ENCODE peak calls at places on chromosomes 6 and 20, in six cellular contexts. Z, G, H, N, R and F are unnamed samples.

GRCh38 chr6:105991561-105992314 is 94.4 kb upstream of the PRDM1 start:
- DNase-seq in Z (peak), G (no peak), H (no peak), N (peak), R (peak), F (peak)

GRCh38 chr6:116251568-116252384 is 2.1 kb downstream of the TSPYL4 start:
- DNase-seq in Z (no peak), G (no peak), H (no peak), N (no peak), R (peak), F (no peak)

GRCh38 chr6:130968486-130968885 is 94.6 kb downstream of the EPB41L2 start:
- DNase-seq in Z (no peak), G (no peak), H (no peak), N (no peak), R (no peak), F (no peak)

GRCh38 chr6:80211295-80211694 is 104.8 kb downstream of the BCKDHB start:
- DNase-seq in Z (no peak), G (no peak), H (no peak), N (no peak), R (no peak), F (no peak)

GRCh38 chr6:102732908-102733307 is 1339.4 kb downstream of the GRIK2 start:
- DNase-seq in Z (no peak), G (no peak), H (no peak), N (no peak), R (no peak), F (no peak)

GRCh38 chr6:20366082-20366834 is 35.4 kb upstream of the E2F3 start:
- DNase-seq in Z (no peak), G (no peak), H (no peak), N (no peak), R (no peak), F (no peak)

GRCh38 chr6:136014454-136015421 is 163.2 kb downstream of the PDE7B start:
- DNase-seq in Z (no peak), G (no peak), H (no peak), N (no peak), R (no peak), F (no peak)

GRCh38 chr6:139839506-139840156 is 465.2 kb upstream of the CITED2 start:
- DNase-seq in Z (no peak), G (no peak), H (peak), N (no peak), R (no peak), F (no peak)

GRCh38 chr20:40481337-40481736 is 207.7 kb downstream of the MAFB start:
- DNase-seq in Z (no peak), G (no peak), H (no peak), N (no peak), R (no peak), F (no peak)

GRCh38 chr6:125201961-125202729 is 48.6 kb downstream of the TPD52L1 start:
- DNase-seq in Z (no peak), G (no peak), H (no peak), N (no peak), R (peak), F (no peak)

GRCh38 chr6:168865-169455 is 123.3 kb upstream of the DUSP22 start:
- DNase-seq in Z (peak), G (no peak), H (no peak), N (no peak), R (peak), F (peak)

GRCh38 chr6:78850621-78851020 is 16.7 kb upstream of the IRAK1BP1 start:
- DNase-seq in Z (no peak), G (no peak), H (no peak), N (no peak), R (no peak), F (no peak)

GRCh38 chr6:40328376-40328987 is 258.7 kb downstream of the LRFN2 start:
- DNase-seq in Z (no peak), G (no peak), H (no peak), N (peak), R (peak), F (peak)

GRCh38 chr6:105029581-105029980 is 72.7 kb downstream of the LIN28B start:
- DNase-seq in Z (no peak), G (no peak), H (no peak), N (no peak), R (no peak), F (no peak)

GRCh38 chr6:89494131-89494793 is 61.3 kb downstream of the ANKRD6 start:
- DNase-seq in Z (no peak), G (no peak), H (no peak), N (no peak), R (no peak), F (no peak)

GRCh38 chr6:145034664-145035063 is 700.7 kb downstream of the EPM2A start:
- DNase-seq in Z (no peak), G (no peak), H (no peak), N (no peak), R (no peak), F (no peak)

GRCh38 chr20:20365593-20365992 is 2.3 kb upstream of the INSM1 start:
- DNase-seq in Z (no peak), G (no peak), H (no peak), N (no peak), R (no peak), F (no peak)

GRCh38 chr20:37954626-37955025 is 51.7 kb downstream of the VSTM2L start:
- DNase-seq in Z (no peak), G (no peak), H (no peak), N (no peak), R (no peak), F (no peak)

GRCh38 chr20:2178328-2179232 is 77.0 kb downstream of the STK35 start:
- DNase-seq in Z (no peak), G (no peak), H (no peak), N (no peak), R (peak), F (no peak)

GRCh38 chr6:22829070-22829469 is 259.7 kb downstream of the HDGFL1 start:
- DNase-seq in Z (no peak), G (no peak), H (no peak), N (no peak), R (no peak), F (no peak)

GRCh38 chr6:106516629-106517028 is 112.7 kb downstream of the RTN4IP1 start:
- DNase-seq in Z (no peak), G (no peak), H (no peak), N (no peak), R (no peak), F (no peak)

GRCh38 chr6:80460396-80460912 is 354.0 kb downstream of the BCKDHB start:
- DNase-seq in Z (no peak), G (no peak), H (no peak), N (no peak), R (no peak), F (no peak)

GRCh38 chr6:72977114-72977513 is 248.2 kb downstream of the KHDC1L start:
- DNase-seq in Z (no peak), G (no peak), H (no peak), N (no peak), R (no peak), F (no peak)

GRCh38 chr6:24753545-24753944 is 21.2 kb upstream of the GMNN start:
- DNase-seq in Z (peak), G (no peak), H (no peak), N (no peak), R (no peak), F (no peak)
- TF ChIP-seq GABPA in Z (no peak), G (no peak), H (no peak), N (no peak), R (no peak), F (no peak)

DNA sequence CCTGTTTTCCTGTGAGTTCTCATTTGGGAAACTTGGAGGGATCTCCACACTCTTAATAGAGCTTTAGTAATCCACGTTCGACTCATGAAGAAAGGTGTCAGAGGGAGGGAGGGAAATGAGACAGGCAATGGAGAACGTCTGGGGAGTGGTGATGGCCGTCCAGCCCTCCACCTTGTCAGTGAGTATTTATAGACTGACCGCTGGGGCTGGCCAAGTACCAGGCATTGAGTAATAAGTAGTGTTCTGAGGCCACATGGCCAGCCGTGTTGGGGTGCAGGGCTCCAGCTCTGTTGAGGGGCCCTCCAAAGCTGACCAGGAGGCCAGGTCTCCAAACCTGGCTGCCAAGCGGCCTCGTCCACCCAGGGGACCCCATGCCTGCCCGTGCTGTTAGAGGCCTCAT is 11.3 kb upstream of the DSN1 start:
- DNase-seq in Z (no peak), G (no peak), H (no peak), N (no peak), R (no peak), F (no peak)
- TF ChIP-seq GABPA in Z (no peak), G (no peak), H (no peak), N (no peak), R (no peak), F (no peak)

GRCh38 chr6:99641270-99641669 is 34.6 kb downstream of the PRDM13 start:
- DNase-seq in Z (no peak), G (no peak), H (no peak), N (no peak), R (no peak), F (no peak)

DNA sequence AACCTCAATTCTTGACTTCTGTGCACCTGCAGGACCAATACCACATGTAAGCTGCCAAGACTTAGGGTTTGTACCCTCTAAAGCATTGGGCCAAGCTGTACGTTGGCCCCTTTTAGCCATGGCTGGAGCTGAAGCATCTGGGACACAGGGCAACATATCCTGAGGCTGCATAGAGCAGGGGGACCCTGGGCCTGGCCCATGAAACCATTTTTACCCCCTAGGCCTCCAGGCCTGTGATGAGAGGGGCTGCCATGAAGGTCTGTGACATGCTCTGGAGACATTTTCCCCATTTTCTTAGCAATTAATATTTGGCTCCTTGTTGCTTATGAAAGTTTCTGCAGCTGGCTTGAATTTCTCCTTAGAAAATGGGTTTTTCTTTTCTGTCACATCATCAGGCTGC is 31.0 kb downstream of the PRDM13 start:
- DNase-seq in Z (no peak), G (no peak), H (no peak), N (no peak), R (no peak), F (no peak)
- TF ChIP-seq GABPA in Z (no peak), G (no peak), H (no peak), N (no peak), R (no peak), F (no peak)

DNA sequence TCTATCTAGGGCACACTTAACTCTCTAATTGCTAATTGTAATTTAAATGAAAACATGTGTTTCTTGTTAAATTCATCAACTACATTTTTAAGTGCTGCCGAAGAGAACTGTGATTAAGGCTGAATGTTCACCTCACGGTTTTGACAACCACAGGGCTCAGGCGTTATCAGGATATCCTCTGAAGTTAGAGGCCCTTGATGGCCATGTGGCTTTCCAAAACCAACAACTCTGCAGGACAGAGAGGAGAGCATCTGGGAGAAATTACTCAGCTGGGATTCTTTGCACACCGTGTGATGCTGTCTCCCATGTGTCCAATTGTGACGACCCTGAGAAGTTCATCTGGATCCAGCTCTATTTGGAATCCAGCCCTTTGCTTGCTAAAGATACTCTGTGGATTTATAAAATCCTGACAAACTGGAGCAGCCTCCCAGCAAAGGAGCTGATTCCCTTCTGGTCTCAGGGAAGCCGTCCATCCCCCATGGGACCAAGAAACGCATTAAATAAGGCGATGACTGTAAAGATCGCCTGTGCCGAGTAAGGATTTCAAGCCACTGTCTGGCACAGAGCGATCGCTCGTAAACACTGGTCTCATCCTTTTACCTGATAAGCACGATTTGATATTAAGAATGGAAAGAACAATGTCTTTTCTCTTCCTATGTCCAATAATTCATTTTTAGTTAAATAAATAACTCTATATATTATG is 401.1 kb downstream of the CD83 start:
- DNase-seq in Z (no peak), G (no peak), H (no peak), N (no peak), R (no peak), F (peak)
- TF ChIP-seq GABPA in Z (no peak), G (no peak), H (no peak), N (no peak), R (no peak), F (no peak)

GRCh38 chr20:48146303-48146702 is 361.0 kb upstream of the SULF2 start:
- DNase-seq in Z (no peak), G (no peak), H (no peak), N (no peak), R (no peak), F (no peak)
- TF ChIP-seq GABPA in Z (no peak), G (no peak), H (no peak), N (no peak), R (no peak), F (no peak)

GRCh38 chr6:4506221-4506620 is 270.0 kb upstream of the CDYL start:
- DNase-seq in Z (no peak), G (no peak), H (no peak), N (no peak), R (no peak), F (no peak)

GRCh38 chr6:4509506-4509905 is 266.7 kb upstream of the CDYL start:
- DNase-seq in Z (no peak), G (no peak), H (no peak), N (no peak), R (no peak), F (no peak)

GRCh38 chr6:4504700-4505099 is 271.5 kb upstream of the CDYL start:
- DNase-seq in Z (no peak), G (no peak), H (no peak), N (peak), R (no peak), F (no peak)

GRCh38 chr6:4503700-4504099 is 272.5 kb upstream of the CDYL start:
- DNase-seq in Z (no peak), G (no peak), H (no peak), N (peak), R (no peak), F (no peak)

GRCh38 chr6:4506806-4507205 is 269.4 kb upstream of the CDYL start:
- DNase-seq in Z (no peak), G (no peak), H (no peak), N (no peak), R (no peak), F (no peak)
- TF ChIP-seq GABPA in Z (no peak), G (no peak), H (no peak), N (no peak), R (no peak), F (no peak)

GRCh38 chr6:2471474-2471873 is 226.1 kb upstream of the GMDS start:
- DNase-seq in Z (no peak), G (no peak), H (no peak), N (no peak), R (no peak), F (no peak)
- TF ChIP-seq GABPA in Z (no peak), G (no peak), H (no peak), N (no peak), R (no peak), F (no peak)

GRCh38 chr6:96074006-96074405 is 58.2 kb downstream of the FUT9 start:
- DNase-seq in Z (no peak), G (no peak), H (no peak), N (no peak), R (no peak), F (no peak)

GRCh38 chr6:96075826-96076225 is 60.1 kb downstream of the FUT9 start:
- DNase-seq in Z (no peak), G (no peak), H (no peak), N (no peak), R (no peak), F (no peak)
- TF ChIP-seq GABPA in Z (no peak), G (no peak), H (no peak), N (no peak), R (no peak), F (no peak)

GRCh38 chr6:109766167-109766566 is 75.1 kb downstream of the FIG4 start:
- DNase-seq in Z (no peak), G (no peak), H (no peak), N (no peak), R (no peak), F (no peak)
- TF ChIP-seq GABPA in Z (no peak), G (no peak), H (no peak), N (no peak), R (no peak), F (no peak)